ENCODE peak calls at places on chromosomes 12 and 14, in eight cellular contexts. One of them, this sample, is unnamed.

GRCh38 chr14:97625512-97625911 is 828.3 kb downstream of the VRK1 start:
- DNase-seq in choroid plexus epithelial cell: no peak
- DNase-seq in skeletal muscle cell: no peak
- DNase-seq in IMR-90: no peak
- DNase-seq in stomach: no peak
- DNase-seq in HFF-Myc: no peak
- DNase-seq in GM23248: no peak
- DNase-seq in MG63: no peak
- DNase-seq in this sample: no peak

GRCh38 chr12:23950775-23951391 is 1.4 kb upstream of the SOX5 start:
- DNase-seq in stomach: no peak
- DNase-seq in IMR-90: peak; percentile 17
- DNase-seq in skeletal muscle cell: no peak
- DNase-seq in choroid plexus epithelial cell: peak; percentile 16
- DNase-seq in MG63: no peak
- DNase-seq in GM23248: no peak
- DNase-seq in HFF-Myc: no peak
- DNase-seq in this sample: peak; percentile 62

GRCh38 chr14:92549853-92550244 is 36.3 kb downstream of the RIN3 start:
- DNase-seq in GM23248: peak; percentile 78
- DNase-seq in choroid plexus epithelial cell: no peak
- DNase-seq in IMR-90: peak; percentile 16
- DNase-seq in MG63: no peak
- DNase-seq in HFF-Myc: no peak
- DNase-seq in skeletal muscle cell: no peak
- DNase-seq in stomach: no peak
- DNase-seq in this sample: no peak

GRCh38 chr12:20314325-20314724 is 54.0 kb upstream of the PDE3A start:
- DNase-seq in GM23248: peak; percentile 75
- DNase-seq in stomach: no peak
- DNase-seq in HFF-Myc: no peak
- DNase-seq in IMR-90: peak; percentile 21
- DNase-seq in skeletal muscle cell: peak; percentile 86
- DNase-seq in MG63: peak; percentile 5
- DNase-seq in choroid plexus epithelial cell: peak; percentile 60
- DNase-seq in this sample: no peak

GRCh38 chr12:102811125-102811737 is 105.8 kb downstream of the PAH start:
- DNase-seq in choroid plexus epithelial cell: peak; percentile 33
- DNase-seq in skeletal muscle cell: no peak
- DNase-seq in stomach: no peak
- DNase-seq in HFF-Myc: no peak
- DNase-seq in MG63: no peak
- DNase-seq in GM23248: peak; percentile 23
- DNase-seq in IMR-90: no peak
- DNase-seq in this sample: peak; percentile 40

GRCh38 chr12:50174971-50175715 is 8.0 kb upstream of the CERS5 start:
- DNase-seq in stomach: no peak
- DNase-seq in MG63: no peak
- DNase-seq in choroid plexus epithelial cell: peak; percentile 89
- DNase-seq in IMR-90: peak; percentile 85
- DNase-seq in HFF-Myc: peak; percentile 72
- DNase-seq in skeletal muscle cell: no peak
- DNase-seq in GM23248: peak; percentile 82
- DNase-seq in this sample: peak; percentile 53

GRCh38 chr14:66476964-66477363 is 9.2 kb upstream of the CCDC196 start:
- DNase-seq in skeletal muscle cell: peak; percentile 20
- DNase-seq in MG63: no peak
- DNase-seq in GM23248: peak; percentile 53
- DNase-seq in stomach: no peak
- DNase-seq in choroid plexus epithelial cell: peak; percentile 52
- DNase-seq in HFF-Myc: peak; percentile 47
- DNase-seq in IMR-90: peak; percentile 9
- DNase-seq in this sample: peak; percentile 8

GRCh38 chr12:14885718-14886201 is at the start of gene MGP:
- DNase-seq in MG63: peak; percentile 43
- DNase-seq in GM23248: peak; percentile 66
- DNase-seq in IMR-90: peak; percentile 18
- DNase-seq in choroid plexus epithelial cell: peak; percentile 23
- DNase-seq in skeletal muscle cell: no peak
- DNase-seq in HFF-Myc: no peak
- DNase-seq in stomach: no peak
- DNase-seq in this sample: peak; percentile 34

GRCh38 chr14:72433511-72433910 is 460.4 kb downstream of the DPF3 start:
- DNase-seq in skeletal muscle cell: no peak
- DNase-seq in HFF-Myc: no peak
- DNase-seq in IMR-90: peak; percentile 59
- DNase-seq in stomach: no peak
- DNase-seq in choroid plexus epithelial cell: peak; percentile 63
- DNase-seq in GM23248: peak; percentile 66
- DNase-seq in MG63: peak; percentile 44
- DNase-seq in this sample: no peak

GRCh38 chr12:19423531-19423930 is 15.8 kb upstream of the AEBP2 start:
- DNase-seq in skeletal muscle cell: no peak
- DNase-seq in GM23248: no peak
- DNase-seq in MG63: no peak
- DNase-seq in stomach: no peak
- DNase-seq in choroid plexus epithelial cell: no peak
- DNase-seq in HFF-Myc: no peak
- DNase-seq in IMR-90: no peak
- DNase-seq in this sample: no peak

GRCh38 chr14:69152181-69152943 is 557 bp downstream of the DCAF5 start:
- DNase-seq in skeletal muscle cell: no peak
- DNase-seq in MG63: no peak
- DNase-seq in HFF-Myc: no peak
- DNase-seq in IMR-90: no peak
- DNase-seq in GM23248: peak; percentile 62
- DNase-seq in choroid plexus epithelial cell: peak; percentile 51
- DNase-seq in stomach: no peak
- DNase-seq in this sample: peak; percentile 68

GRCh38 chr14:104894331-104895206 is 29.5 kb downstream of the CEP170B start:
- DNase-seq in GM23248: no peak
- DNase-seq in choroid plexus epithelial cell: no peak
- DNase-seq in stomach: peak; percentile 24
- DNase-seq in IMR-90: no peak
- DNase-seq in MG63: no peak
- DNase-seq in HFF-Myc: no peak
- DNase-seq in skeletal muscle cell: no peak
- DNase-seq in this sample: no peak

GRCh38 chr12:93019911-93020224 is 90.8 kb upstream of the EEA1 start:
- DNase-seq in IMR-90: no peak
- DNase-seq in MG63: no peak
- DNase-seq in skeletal muscle cell: no peak
- DNase-seq in GM23248: no peak
- DNase-seq in choroid plexus epithelial cell: no peak
- DNase-seq in stomach: peak; percentile 47
- DNase-seq in HFF-Myc: no peak
- DNase-seq in this sample: no peak

GRCh38 chr12:20815573-20815972 is 5.1 kb downstream of the SLCO1B3 start:
- DNase-seq in choroid plexus epithelial cell: no peak
- DNase-seq in MG63: no peak
- DNase-seq in HFF-Myc: no peak
- DNase-seq in skeletal muscle cell: no peak
- DNase-seq in stomach: no peak
- DNase-seq in IMR-90: no peak
- DNase-seq in GM23248: no peak
- DNase-seq in this sample: no peak

GRCh38 chr12:121933522-121934317 is 15.3 kb downstream of the CFAP251 start:
- DNase-seq in GM23248: no peak
- DNase-seq in stomach: no peak
- DNase-seq in choroid plexus epithelial cell: peak; percentile 53
- DNase-seq in skeletal muscle cell: no peak
- DNase-seq in MG63: no peak
- DNase-seq in IMR-90: peak; percentile 42
- DNase-seq in HFF-Myc: no peak
- DNase-seq in this sample: no peak

GRCh38 chr12:58584885-58585284 is 335.4 kb downstream of the LRIG3 start:
- DNase-seq in HFF-Myc: no peak
- DNase-seq in IMR-90: peak; percentile 37
- DNase-seq in GM23248: peak; percentile 46
- DNase-seq in skeletal muscle cell: peak; percentile 61
- DNase-seq in MG63: no peak
- DNase-seq in choroid plexus epithelial cell: peak; percentile 58
- DNase-seq in stomach: no peak
- DNase-seq in this sample: peak; percentile 68

GRCh38 chr12:94242871-94243270 is 94.5 kb downstream of the PLXNC1 start:
- DNase-seq in HFF-Myc: no peak
- DNase-seq in IMR-90: no peak
- DNase-seq in stomach: no peak
- DNase-seq in choroid plexus epithelial cell: no peak
- DNase-seq in MG63: no peak
- DNase-seq in GM23248: no peak
- DNase-seq in skeletal muscle cell: no peak
- DNase-seq in this sample: peak; percentile 11

GRCh38 chr12:88339254-88339949 is 197.3 kb downstream of the TMTC3 start:
- DNase-seq in IMR-90: peak; percentile 85
- DNase-seq in choroid plexus epithelial cell: peak; percentile 74
- DNase-seq in HFF-Myc: peak; percentile 51
- DNase-seq in MG63: no peak
- DNase-seq in skeletal muscle cell: peak; percentile 65
- DNase-seq in GM23248: peak; percentile 88
- DNase-seq in stomach: no peak
- DNase-seq in this sample: no peak

GRCh38 chr14:96039633-96040311 is 610 bp downstream of the C14orf132 start:
- DNase-seq in skeletal muscle cell: no peak
- DNase-seq in HFF-Myc: no peak
- DNase-seq in IMR-90: peak; percentile 16
- DNase-seq in MG63: peak; percentile 16
- DNase-seq in stomach: no peak
- DNase-seq in choroid plexus epithelial cell: peak; percentile 50
- DNase-seq in GM23248: peak; percentile 64
- DNase-seq in this sample: no peak

GRCh38 chr14:106530423-106531107 is 1004.2 kb downstream of the TMEM121 start:
- DNase-seq in IMR-90: no peak
- DNase-seq in skeletal muscle cell: no peak
- DNase-seq in GM23248: no peak
- DNase-seq in choroid plexus epithelial cell: no peak
- DNase-seq in MG63: peak; percentile 0
- DNase-seq in HFF-Myc: no peak
- DNase-seq in stomach: no peak
- DNase-seq in this sample: peak; percentile 8

GRCh38 chr14:22544406-22544805 is 44.6 kb downstream of the DAD1 start:
- DNase-seq in choroid plexus epithelial cell: no peak
- DNase-seq in skeletal muscle cell: no peak
- DNase-seq in HFF-Myc: no peak
- DNase-seq in GM23248: no peak
- DNase-seq in IMR-90: no peak
- DNase-seq in MG63: no peak
- DNase-seq in stomach: no peak
- DNase-seq in this sample: no peak
- H3K4me3 ChIP-seq in choroid plexus epithelial cell: no peak overlapping the region
- H3K4me3 ChIP-seq in skeletal muscle cell: no peak overlapping the region
- H3K4me3 ChIP-seq in HFF-Myc: no peak overlapping the region
- H3K4me3 ChIP-seq in GM23248: no peak overlapping the region
- H3K4me3 ChIP-seq in IMR-90: no peak overlapping the region
- H3K4me3 ChIP-seq in MG63: no peak overlapping the region
- H3K4me3 ChIP-seq in stomach: no peak overlapping the region
- H3K4me3 ChIP-seq in this sample: no peak overlapping the region

GRCh38 chr12:30753233-30753632 is 1.5 kb downstream of the CAPRIN2 start:
- DNase-seq in HFF-Myc: no peak
- DNase-seq in IMR-90: peak; percentile 39
- DNase-seq in choroid plexus epithelial cell: peak; percentile 55
- DNase-seq in GM23248: peak; percentile 67
- DNase-seq in skeletal muscle cell: no peak
- DNase-seq in stomach: no peak
- DNase-seq in MG63: peak; percentile 50
- DNase-seq in this sample: peak; percentile 57
- H3K4me3 ChIP-seq in HFF-Myc: peak overlapping the region; percentile 68
- H3K4me3 ChIP-seq in IMR-90: peak overlapping the region; percentile 86
- H3K4me3 ChIP-seq in choroid plexus epithelial cell: peak overlapping the region; percentile 84
- H3K4me3 ChIP-seq in GM23248: peak overlapping the region; percentile 85
- H3K4me3 ChIP-seq in skeletal muscle cell: peak overlapping the region; percentile 86
- H3K4me3 ChIP-seq in stomach: no peak overlapping the region
- H3K4me3 ChIP-seq in MG63: peak overlapping the region; percentile 85
- H3K4me3 ChIP-seq in this sample: peak overlapping the region; percentile 76

GRCh38 chr14:80636071-80636470 is 305.5 kb downstream of the CEP128 start:
- DNase-seq in choroid plexus epithelial cell: peak; percentile 46
- DNase-seq in stomach: no peak
- DNase-seq in skeletal muscle cell: no peak
- DNase-seq in IMR-90: peak; percentile 17
- DNase-seq in MG63: no peak
- DNase-seq in GM23248: peak; percentile 39
- DNase-seq in HFF-Myc: no peak
- DNase-seq in this sample: no peak

GRCh38 chr14:80637726-80638619 is 303.6 kb downstream of the CEP128 start:
- DNase-seq in IMR-90: no peak
- DNase-seq in HFF-Myc: peak; percentile 66
- DNase-seq in skeletal muscle cell: no peak
- DNase-seq in choroid plexus epithelial cell: peak; percentile 49
- DNase-seq in stomach: no peak
- DNase-seq in MG63: no peak
- DNase-seq in GM23248: peak; percentile 41
- DNase-seq in this sample: no peak

GRCh38 chr14:80634106-80634758 is 307.3 kb downstream of the CEP128 start:
- DNase-seq in skeletal muscle cell: no peak
- DNase-seq in GM23248: peak; percentile 42
- DNase-seq in MG63: no peak
- DNase-seq in choroid plexus epithelial cell: peak; percentile 30
- DNase-seq in stomach: no peak
- DNase-seq in IMR-90: no peak
- DNase-seq in HFF-Myc: no peak
- DNase-seq in this sample: no peak

GRCh38 chr14:80638620-80639215 is 302.8 kb downstream of the CEP128 start:
- DNase-seq in choroid plexus epithelial cell: peak; percentile 89
- DNase-seq in skeletal muscle cell: peak; percentile 49
- DNase-seq in stomach: no peak
- DNase-seq in IMR-90: peak; percentile 85
- DNase-seq in HFF-Myc: peak; percentile 79
- DNase-seq in GM23248: peak; percentile 80
- DNase-seq in MG63: no peak
- DNase-seq in this sample: no peak
- H3K4me3 ChIP-seq in choroid plexus epithelial cell: no peak overlapping the region
- H3K4me3 ChIP-seq in skeletal muscle cell: no peak overlapping the region
- H3K4me3 ChIP-seq in stomach: no peak overlapping the region
- H3K4me3 ChIP-seq in IMR-90: no peak overlapping the region
- H3K4me3 ChIP-seq in HFF-Myc: no peak overlapping the region
- H3K4me3 ChIP-seq in GM23248: peak overlapping the region; percentile 40
- H3K4me3 ChIP-seq in MG63: no peak overlapping the region
- H3K4me3 ChIP-seq in this sample: no peak overlapping the region

DNA sequence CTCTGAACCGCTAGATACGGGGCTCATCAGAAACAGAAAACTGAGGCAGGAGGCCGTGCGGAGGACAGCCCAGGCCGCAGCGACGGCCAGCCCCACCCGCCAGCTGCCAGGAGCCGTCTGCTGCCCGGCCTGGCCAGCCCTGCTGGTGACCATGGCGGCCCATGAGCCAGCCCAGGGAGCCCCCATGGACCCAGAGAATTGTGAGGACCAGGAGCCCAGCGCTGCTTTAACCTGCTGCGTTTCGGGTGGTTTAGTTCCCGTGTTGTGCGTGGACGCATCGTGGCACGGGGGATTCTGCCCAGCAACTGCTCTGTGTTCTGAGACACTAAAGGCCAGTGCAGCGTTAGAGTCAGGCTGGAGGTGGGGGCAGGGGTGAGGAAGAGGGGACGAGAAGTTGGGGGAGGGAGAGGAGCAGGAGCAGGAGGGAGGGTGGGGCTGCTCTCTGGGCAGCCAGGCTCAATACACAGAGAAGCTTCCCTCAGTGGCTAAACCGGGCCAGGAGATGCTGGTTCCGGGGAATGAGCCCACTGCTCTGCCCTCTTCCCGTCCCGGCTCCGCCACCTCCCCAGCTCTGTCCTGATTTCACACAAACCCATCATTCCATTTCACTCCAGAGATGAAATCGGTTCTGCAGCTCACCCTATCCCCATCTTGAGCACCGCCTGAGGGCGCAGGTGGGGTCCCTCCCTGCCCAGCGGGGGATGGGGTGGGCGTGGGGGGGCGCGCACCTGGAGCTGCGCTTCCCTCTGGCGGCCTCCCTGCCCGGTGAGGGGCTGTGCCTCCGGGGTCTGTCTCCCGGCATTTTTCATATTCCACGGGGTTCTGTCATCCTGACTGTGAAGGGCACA is 44.4 kb downstream of the NOC4L start:
- DNase-seq in stomach: no peak
- DNase-seq in HFF-Myc: no peak
- DNase-seq in IMR-90: no peak
- DNase-seq in GM23248: no peak
- DNase-seq in MG63: no peak
- DNase-seq in skeletal muscle cell: no peak
- DNase-seq in choroid plexus epithelial cell: no peak
- DNase-seq in this sample: no peak
- H3K4me3 ChIP-seq in stomach: peak overlapping the region; percentile 57
- H3K4me3 ChIP-seq in HFF-Myc: peak overlapping the region; percentile 45
- H3K4me3 ChIP-seq in IMR-90: peak overlapping the region; percentile 55
- H3K4me3 ChIP-seq in GM23248: peak overlapping the region; percentile 77
- H3K4me3 ChIP-seq in MG63: peak overlapping the region; percentile 46
- H3K4me3 ChIP-seq in skeletal muscle cell: peak overlapping the region; percentile 52
- H3K4me3 ChIP-seq in choroid plexus epithelial cell: peak overlapping the region; percentile 59
- H3K4me3 ChIP-seq in this sample: peak overlapping the region; percentile 62

This sample was measured in SJCRH30.